ENCODE peak calls at places on chromosomes 1 and 21, in five cellular contexts. One of them, this sample, is unnamed.

GRCh38 chr1:35857830-35858229 is 25.2 kb upstream of the AGO1 start:
- DNase-seq in neuronal stem cell: no peak
- DNase-seq in H1: no peak
- DNase-seq in mesendoderm: peak; percentile 47
- DNase-seq in H9: no peak
- DNase-seq in this sample: peak; percentile 21

GRCh38 chr1:20180221-20181207 is 5.4 kb upstream of the UBXN10 start:
- DNase-seq in neuronal stem cell: no peak
- DNase-seq in H9: no peak
- DNase-seq in mesendoderm: no peak
- DNase-seq in H1: no peak
- DNase-seq in this sample: no peak

GRCh38 chr1:117696567-117696966 is 90.7 kb downstream of the TENT5C start:
- DNase-seq in mesendoderm: no peak
- DNase-seq in H9: no peak
- DNase-seq in H1: no peak
- DNase-seq in neuronal stem cell: no peak
- DNase-seq in this sample: peak; percentile 82

GRCh38 chr1:153795934-153796785 is 21.0 kb downstream of the SLC27A3 start:
- DNase-seq in H9: no peak
- DNase-seq in H1: no peak
- DNase-seq in mesendoderm: no peak
- DNase-seq in neuronal stem cell: no peak
- DNase-seq in this sample: no peak

GRCh38 chr1:186440584-186440983 is 20.3 kb downstream of the PDC start:
- DNase-seq in H1: no peak
- DNase-seq in neuronal stem cell: no peak
- DNase-seq in H9: no peak
- DNase-seq in mesendoderm: peak; percentile 20
- DNase-seq in this sample: peak; percentile 37

GRCh38 chr1:99621340-99621901 is 24.5 kb upstream of the PALMD start:
- DNase-seq in H9: no peak
- DNase-seq in H1: no peak
- DNase-seq in mesendoderm: no peak
- DNase-seq in neuronal stem cell: no peak
- DNase-seq in this sample: peak; percentile 39

GRCh38 chr1:228857611-228858010 is 122.3 kb downstream of the RHOU start:
- DNase-seq in H9: no peak
- DNase-seq in mesendoderm: no peak
- DNase-seq in H1: no peak
- DNase-seq in neuronal stem cell: no peak
- DNase-seq in this sample: no peak

GRCh38 chr1:19668893-19669292 is 4.2 kb downstream of the HTR6 start:
- DNase-seq in H9: no peak
- DNase-seq in mesendoderm: no peak
- DNase-seq in neuronal stem cell: no peak
- DNase-seq in H1: no peak
- DNase-seq in this sample: no peak

GRCh38 chr1:222711319-222712252 is 705 bp downstream of the AIDA start:
- DNase-seq in mesendoderm: peak; percentile 84
- DNase-seq in H9: peak; percentile 59
- DNase-seq in neuronal stem cell: peak; percentile 30
- DNase-seq in H1: no peak
- DNase-seq in this sample: peak; percentile 57

GRCh38 chr1:65067491-65068201 is 80.4 kb upstream of the AK4 start:
- DNase-seq in neuronal stem cell: peak; percentile 74
- DNase-seq in H1: no peak
- DNase-seq in mesendoderm: peak; percentile 89
- DNase-seq in H9: peak; percentile 80
- DNase-seq in this sample: peak; percentile 56

GRCh38 chr1:65066379-65066765 is 81.6 kb upstream of the AK4 start:
- DNase-seq in H9: no peak
- DNase-seq in neuronal stem cell: peak; percentile 52
- DNase-seq in mesendoderm: no peak
- DNase-seq in H1: no peak
- DNase-seq in this sample: no peak

GRCh38 chr1:65068202-65069011 is 79.6 kb upstream of the AK4 start:
- DNase-seq in H1: no peak
- DNase-seq in neuronal stem cell: no peak
- DNase-seq in mesendoderm: peak; percentile 13
- DNase-seq in H9: no peak
- DNase-seq in this sample: peak; percentile 4

GRCh38 chr1:65065535-65066378 is 82.2 kb upstream of the AK4 start:
- DNase-seq in neuronal stem cell: peak; percentile 27
- DNase-seq in mesendoderm: peak; percentile 71
- DNase-seq in H1: no peak
- DNase-seq in H9: peak; percentile 84
- DNase-seq in this sample: no peak

GRCh38 chr1:65066766-65067490 is 81.1 kb upstream of the AK4 start:
- DNase-seq in H9: peak; percentile 83
- DNase-seq in mesendoderm: peak; percentile 85
- DNase-seq in H1: no peak
- DNase-seq in neuronal stem cell: peak; percentile 36
- DNase-seq in this sample: peak; percentile 58
- H3K18ac ChIP-seq in H9: peak overlapping the region; percentile 22
- H3K18ac ChIP-seq in mesendoderm: peak overlapping the region; percentile 57
- H3K18ac ChIP-seq in H1: no peak overlapping the region
- H3K18ac ChIP-seq in neuronal stem cell: peak overlapping the region; percentile 99
- H3K18ac ChIP-seq in this sample: no peak overlapping the region

GRCh38 chr1:247548092-247548491 is 842 bp upstream of the GCSAML start:
- DNase-seq in H9: no peak
- DNase-seq in H1: no peak
- DNase-seq in mesendoderm: no peak
- DNase-seq in neuronal stem cell: no peak
- DNase-seq in this sample: no peak
- H2BK5ac ChIP-seq in H9: no peak overlapping the region
- H2BK5ac ChIP-seq in H1: no peak overlapping the region
- H2BK5ac ChIP-seq in mesendoderm: no peak overlapping the region
- H2BK5ac ChIP-seq in neuronal stem cell: no peak overlapping the region
- H2BK5ac ChIP-seq in this sample: no peak overlapping the region

GRCh38 chr1:165597883-165598675 is 33.0 kb upstream of the MGST3 start:
- DNase-seq in H9: peak; percentile 96
- DNase-seq in H1: peak; percentile 80
- DNase-seq in neuronal stem cell: peak; percentile 91
- DNase-seq in mesendoderm: peak; percentile 98
- DNase-seq in this sample: peak; percentile 98
- H3K18ac ChIP-seq in H9: peak overlapping the region; percentile 54
- H3K18ac ChIP-seq in H1: peak overlapping the region; percentile 41
- H3K18ac ChIP-seq in neuronal stem cell: peak overlapping the region; percentile 94
- H3K18ac ChIP-seq in mesendoderm: peak overlapping the region; percentile 85
- H3K18ac ChIP-seq in this sample: peak overlapping the region; percentile 10

DNA sequence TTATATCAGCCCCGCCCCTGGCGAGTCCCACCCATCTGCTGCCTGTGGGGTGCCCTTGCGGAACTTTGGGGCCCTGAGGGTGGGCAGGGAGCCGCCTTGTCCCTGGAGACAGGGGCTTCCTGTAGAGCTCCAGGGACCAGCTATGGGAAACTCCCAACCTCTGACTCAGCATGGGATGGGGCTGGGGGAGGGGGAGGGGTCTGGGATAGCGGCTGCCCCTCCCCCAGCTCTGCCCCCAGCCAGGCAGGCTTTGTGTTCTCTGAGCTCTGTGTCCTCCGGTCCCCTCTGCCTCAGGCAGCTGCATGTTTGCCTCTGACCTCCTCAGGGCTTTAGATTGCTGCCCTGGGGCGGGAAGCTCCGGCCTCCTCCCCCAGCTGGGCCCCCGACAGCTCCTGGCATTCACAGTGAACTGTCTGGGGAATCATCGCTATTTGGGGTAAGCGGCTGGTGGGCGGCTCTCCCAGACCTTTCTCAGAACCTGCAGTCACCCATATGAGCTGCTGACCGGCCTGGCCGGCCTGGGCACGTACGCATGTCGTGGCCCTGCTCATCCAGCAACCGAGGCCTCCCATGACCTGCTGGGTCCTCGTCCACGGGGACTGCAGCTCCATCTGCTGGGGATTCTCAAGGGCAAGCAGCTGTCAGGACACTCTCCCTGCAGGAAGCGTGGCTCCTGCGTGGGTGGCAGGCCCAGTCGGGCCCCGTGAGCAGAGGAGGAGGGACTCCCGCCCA is 17.1 kb downstream of the ARHGEF16 start:
- DNase-seq in H1: peak; percentile 73
- DNase-seq in H9: peak; percentile 93
- DNase-seq in mesendoderm: peak; percentile 95
- DNase-seq in neuronal stem cell: peak; percentile 68
- DNase-seq in this sample: peak; percentile 53
- H2BK5ac ChIP-seq in H1: peak overlapping the region; percentile 98
- H2BK5ac ChIP-seq in H9: no peak overlapping the region
- H2BK5ac ChIP-seq in mesendoderm: peak overlapping the region; percentile 10
- H2BK5ac ChIP-seq in neuronal stem cell: peak overlapping the region; percentile 95
- H2BK5ac ChIP-seq in this sample: no peak overlapping the region

DNA sequence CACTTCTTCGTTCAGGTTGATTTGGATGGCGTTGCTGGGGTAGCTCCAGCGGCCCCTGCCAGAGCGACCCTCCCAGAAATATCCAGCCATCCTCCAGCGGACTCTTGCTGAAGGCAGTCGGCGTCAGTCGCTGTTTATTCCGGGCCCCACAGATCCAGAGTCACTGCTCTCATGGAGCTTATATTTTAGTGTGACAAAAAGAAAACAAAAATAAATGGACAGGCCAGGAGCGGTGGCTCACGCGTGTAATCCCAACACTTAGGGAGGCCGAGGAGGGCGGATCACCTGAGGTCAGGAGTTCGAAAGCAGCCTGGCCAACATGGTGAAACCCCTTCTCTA is 791 bp upstream of the CFAP298 start:
- DNase-seq in H1: no peak
- DNase-seq in mesendoderm: no peak
- DNase-seq in neuronal stem cell: no peak
- DNase-seq in H9: no peak
- DNase-seq in this sample: no peak
- H3K18ac ChIP-seq in H1: no peak overlapping the region
- H3K18ac ChIP-seq in mesendoderm: peak overlapping the region; percentile 16
- H3K18ac ChIP-seq in neuronal stem cell: peak overlapping the region; percentile 98
- H3K18ac ChIP-seq in H9: peak overlapping the region; percentile 56
- H3K18ac ChIP-seq in this sample: peak overlapping the region; percentile 58

GRCh38 chr1:32902535-32902920 is 1.3 kb upstream of the TMEM54 start:
- DNase-seq in H1: no peak
- DNase-seq in mesendoderm: no peak
- DNase-seq in neuronal stem cell: no peak
- DNase-seq in H9: no peak
- DNase-seq in this sample: no peak

GRCh38 chr1:32899586-32900296 is 1.4 kb downstream of the TMEM54 start:
- DNase-seq in H1: no peak
- DNase-seq in mesendoderm: no peak
- DNase-seq in neuronal stem cell: no peak
- DNase-seq in H9: no peak
- DNase-seq in this sample: no peak

GRCh38 chr1:32900371-32900955 is 726 bp downstream of the TMEM54 start:
- DNase-seq in mesendoderm: no peak
- DNase-seq in H9: no peak
- DNase-seq in neuronal stem cell: no peak
- DNase-seq in H1: no peak
- DNase-seq in this sample: peak; percentile 7

GRCh38 chr1:32901823-32902534 is 790 bp upstream of the TMEM54 start:
- DNase-seq in H9: no peak
- DNase-seq in neuronal stem cell: no peak
- DNase-seq in H1: no peak
- DNase-seq in mesendoderm: no peak
- DNase-seq in this sample: no peak

DNA sequence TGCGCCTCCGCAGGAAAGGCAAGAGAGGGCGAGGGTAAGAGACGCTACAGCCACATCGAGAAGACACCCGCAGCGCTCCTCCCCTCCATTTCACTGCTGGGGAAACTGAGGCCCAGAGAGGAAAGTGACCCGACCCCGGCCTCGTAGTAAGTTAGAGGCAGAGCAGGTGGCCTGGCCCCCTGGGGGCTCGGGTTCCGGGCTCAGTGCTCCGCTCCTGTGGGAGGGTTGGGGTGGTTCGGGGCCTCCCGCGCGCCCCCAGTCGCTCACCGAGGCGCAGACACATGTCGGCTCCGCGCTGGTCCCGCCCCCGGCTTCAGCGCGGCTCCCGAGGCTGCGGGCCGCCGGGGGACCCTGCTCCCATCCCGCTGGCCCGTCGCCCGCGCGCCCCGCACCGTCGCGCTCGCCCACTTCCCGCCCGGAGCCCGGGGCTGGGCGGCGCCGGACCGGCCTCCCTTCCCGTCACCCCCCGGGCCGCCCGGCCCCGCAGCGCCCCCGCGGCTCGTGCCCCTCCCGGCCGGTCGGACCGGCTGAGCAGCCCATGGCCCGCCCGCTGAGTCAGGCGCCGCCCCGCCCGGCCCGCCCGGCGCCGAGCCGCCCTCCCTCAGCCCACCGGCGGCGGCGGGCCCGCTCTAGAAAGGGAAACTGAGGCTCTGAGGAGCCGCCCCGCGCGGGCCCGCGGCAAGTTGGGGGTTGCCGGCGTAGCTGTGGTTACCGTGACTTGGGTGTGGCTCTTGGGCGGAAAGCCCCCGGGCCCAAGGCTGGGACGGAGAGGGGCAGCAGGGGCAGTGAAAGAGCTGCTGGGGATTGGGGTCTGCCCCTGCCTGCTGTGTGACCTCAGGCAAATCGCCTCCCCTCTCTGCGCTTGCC is at the start of gene TMEM54:
- DNase-seq in neuronal stem cell: no peak
- DNase-seq in H9: no peak
- DNase-seq in mesendoderm: no peak
- DNase-seq in H1: no peak
- DNase-seq in this sample: peak; percentile 15
- H2BK5ac ChIP-seq in neuronal stem cell: peak within 1 kb of the TSS; percentile 84
- H2BK5ac ChIP-seq in H9: no peak within 1 kb of the TSS
- H2BK5ac ChIP-seq in mesendoderm: no peak within 1 kb of the TSS
- H2BK5ac ChIP-seq in H1: no peak within 1 kb of the TSS
- H2BK5ac ChIP-seq in this sample: peak within 1 kb of the TSS; percentile 8

DNA sequence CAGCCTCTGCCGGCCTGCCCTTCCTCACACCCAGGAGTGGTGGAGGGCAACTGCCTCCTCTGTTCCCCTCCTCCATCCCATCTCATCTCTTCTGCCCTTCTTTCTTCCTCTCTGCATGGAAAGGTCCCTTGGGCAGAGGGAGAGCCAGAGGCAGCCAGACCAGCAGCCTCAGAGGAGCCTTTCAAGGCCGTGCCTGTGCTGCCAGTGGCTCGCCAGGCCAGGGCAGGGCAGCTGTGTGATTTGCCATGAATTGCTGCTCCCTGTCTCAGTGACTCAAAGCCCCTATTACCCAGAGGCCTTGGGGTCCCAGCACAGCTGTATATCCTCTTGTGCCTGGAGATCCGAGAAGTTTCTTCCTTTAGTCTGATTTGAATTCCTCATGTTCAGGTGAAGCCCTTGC is 21.9 kb downstream of the TMCC2 start:
- DNase-seq in mesendoderm: no peak
- DNase-seq in H9: no peak
- DNase-seq in H1: no peak
- DNase-seq in neuronal stem cell: no peak
- DNase-seq in this sample: no peak
- H3K18ac ChIP-seq in mesendoderm: no peak overlapping the region
- H3K18ac ChIP-seq in H9: no peak overlapping the region
- H3K18ac ChIP-seq in H1: no peak overlapping the region
- H3K18ac ChIP-seq in neuronal stem cell: no peak overlapping the region
- H3K18ac ChIP-seq in this sample: no peak overlapping the region